ENCODE peak calls at places on chromosomes 5 and 9, in six cellular contexts. C is mesendoderm, B is neuronal stem cell, Q is mesenchymal stem cell, L is IMR-90, J is H1. T is an unnamed sample.
A peak's percentile ranks its signal among the peaks of the same experiment; 100 is the strongest.

GRCh38 chr9:27844797-27845196 is 271.5 kb upstream of the C9orf72 start:
- DNase-seq in C (no peak), B (no peak), Q (no peak), L (no peak), J (no peak), T (no peak)

GRCh38 chr5:10988637-10989036 is 227.6 kb upstream of the DAP start:
- DNase-seq in C (no peak), B (no peak), Q (no peak), L (no peak), J (no peak), T (no peak)

GRCh38 chr9:115013998-115014397 is 83.6 kb upstream of the TNFSF8 start:
- DNase-seq in C (peak; percentile 83), B (peak; percentile 57), Q (peak; percentile 78), L (peak; percentile 82), J (peak; percentile 27), T (peak; percentile 64)

GRCh38 chr5:91049800-91050199 is 333.3 kb downstream of the ARRDC3 start:
- DNase-seq in C (no peak), B (no peak), Q (peak; percentile 40), L (peak; percentile 34), J (no peak), T (peak; percentile 85)

GRCh38 chr9:18393340-18394130 is 80.4 kb upstream of the ADAMTSL1 start:
- DNase-seq in C (peak; percentile 57), B (no peak), Q (peak; percentile 92), L (peak; percentile 96), J (no peak), T (peak; percentile 18)

GRCh38 chr9:9942764-9943424 is 669.9 kb downstream of the PTPRD start:
- DNase-seq in C (peak; percentile 75), B (peak; percentile 73), Q (peak; percentile 64), L (peak; percentile 42), J (peak; percentile 70), T (peak; percentile 85)

GRCh38 chr9:120410925-120411501 is 169.0 kb downstream of the CDK5RAP2 start:
- DNase-seq in C (no peak), B (no peak), Q (no peak), L (no peak), J (no peak), T (peak; percentile 56)

GRCh38 chr5:144309265-144309664 is 138.6 kb downstream of the KCTD16 start:
- DNase-seq in C (peak; percentile 72), B (no peak), Q (peak; percentile 23), L (no peak), J (no peak), T (no peak)

GRCh38 chr5:172504736-172505402 is 50.5 kb upstream of the SH3PXD2B start:
- DNase-seq in C (no peak), B (no peak), Q (no peak), L (no peak), J (no peak), T (no peak)

GRCh38 chr9:71765693-71766092 is 2.6 kb downstream of the CEMIP2 start:
- DNase-seq in C (no peak), B (no peak), Q (no peak), L (peak; percentile 72), J (no peak), T (peak; percentile 39)

GRCh38 chr5:13625616-13626198 is 318.8 kb downstream of the DNAH5 start:
- DNase-seq in C (no peak), B (no peak), Q (no peak), L (peak; percentile 20), J (no peak), T (no peak)

GRCh38 chr9:36161187-36161586 is 8.0 kb upstream of the CCIN start:
- DNase-seq in C (no peak), B (no peak), Q (peak; percentile 42), L (peak; percentile 34), J (no peak), T (no peak)

GRCh38 chr9:70441622-70442021 is 27.2 kb upstream of the KLF9 start:
- DNase-seq in C (no peak), B (peak; percentile 51), Q (no peak), L (no peak), J (no peak), T (no peak)

GRCh38 chr9:133701321-133701980 is 36.7 kb downstream of the SARDH start:
- DNase-seq in C (no peak), B (no peak), Q (no peak), L (no peak), J (no peak), T (no peak)

GRCh38 chr5:78912085-78912771 is 72.9 kb downstream of the ARSB start:
- DNase-seq in C (no peak), B (no peak), Q (peak; percentile 58), L (peak; percentile 61), J (no peak), T (no peak)

GRCh38 chr9:106928350-106928749 is 65.4 kb downstream of the ZNF462 start:
- DNase-seq in C (no peak), B (no peak), Q (no peak), L (no peak), J (no peak), T (no peak)

GRCh38 chr9:8486095-8486494 is 686.5 kb upstream of the DMAC1 start:
- DNase-seq in C (peak; percentile 83), B (no peak), Q (peak; percentile 55), L (no peak), J (peak; percentile 50), T (peak; percentile 6)

GRCh38 chr9:136671646-136672430 is 9.1 kb downstream of the EGFL7 start:
- DNase-seq in C (peak; percentile 35), B (peak; percentile 54), Q (no peak), L (no peak), J (no peak), T (no peak)

GRCh38 chr9:89658931-89659330 is 54.1 kb downstream of the GADD45G start:
- DNase-seq in C (no peak), B (no peak), Q (no peak), L (no peak), J (no peak), T (no peak)

GRCh38 chr5:980941-981340 is 27.7 kb upstream of the NKD2 start:
- DNase-seq in C (no peak), B (no peak), Q (no peak), L (no peak), J (no peak), T (no peak)

GRCh38 chr5:169006878-169007790 is 293.8 kb downstream of the SLIT3 start:
- DNase-seq in C (peak; percentile 24), B (no peak), Q (no peak), L (no peak), J (no peak), T (peak; percentile 27)

GRCh38 chr9:124222918-124223720 is 34.6 kb upstream of the NEK6 start:
- DNase-seq in C (no peak), B (no peak), Q (peak; percentile 51), L (peak; percentile 38), J (no peak), T (peak; percentile 34)

GRCh38 chr9:124652203-124652992 is 118.7 kb downstream of the NR6A1 start:
- DNase-seq in C (peak; percentile 51), B (no peak), Q (peak; percentile 94), L (peak; percentile 88), J (no peak), T (peak; percentile 90)

DNA sequence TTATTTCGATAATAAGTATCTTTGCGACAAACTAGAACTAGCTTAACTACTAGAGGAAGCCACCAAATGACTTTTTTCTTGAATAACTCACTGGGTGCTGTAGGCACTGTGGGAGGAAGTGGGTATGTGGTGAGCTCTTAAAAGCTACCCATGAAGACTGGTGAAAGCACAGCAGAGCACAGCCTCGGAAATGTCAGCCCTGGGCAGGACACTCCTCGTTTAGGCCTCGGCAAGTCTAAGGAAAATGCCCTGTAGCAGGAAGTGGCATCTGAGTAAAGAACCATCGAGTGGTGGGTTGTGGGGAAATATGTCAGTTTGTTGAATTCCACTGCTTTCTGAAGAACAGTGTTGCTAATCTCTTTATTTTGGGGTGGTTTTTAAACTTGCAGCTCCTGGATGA is 44.0 kb upstream of the NCS1 start:
- DNase-seq in C (no peak), B (no peak), Q (no peak), L (no peak), J (no peak), T (no peak)
- H3K4me2 ChIP-seq in C (no peak overlapping the region), B (no peak overlapping the region), Q (no peak overlapping the region), L (no peak overlapping the region), J (no peak overlapping the region), T (no peak overlapping the region)

GRCh38 chr5:153998768-153999167 is 39.9 kb downstream of the FAM114A2 start:
- DNase-seq in C (no peak), B (no peak), Q (no peak), L (no peak), J (no peak), T (no peak)
- H3K4me3 ChIP-seq in C (no peak overlapping the region), B (no peak overlapping the region), Q (no peak overlapping the region), L (no peak overlapping the region), J (no peak overlapping the region), T (no peak overlapping the region)

GRCh38 chr5:68960961-68961360 is 132.9 kb upstream of the SLC30A5 start:
- DNase-seq in C (no peak), B (no peak), Q (no peak), L (no peak), J (no peak), T (no peak)

GRCh38 chr5:68962632-68963484 is 131.0 kb upstream of the SLC30A5 start:
- DNase-seq in C (peak; percentile 69), B (peak; percentile 46), Q (peak; percentile 71), L (peak; percentile 52), J (peak; percentile 29), T (peak; percentile 80)

GRCh38 chr5:68961762-68962161 is 132.1 kb upstream of the SLC30A5 start:
- DNase-seq in C (no peak), B (no peak), Q (no peak), L (no peak), J (no peak), T (no peak)

GRCh38 chr5:68965926-68966325 is 127.9 kb upstream of the SLC30A5 start:
- DNase-seq in C (no peak), B (no peak), Q (no peak), L (no peak), J (no peak), T (no peak)

DNA sequence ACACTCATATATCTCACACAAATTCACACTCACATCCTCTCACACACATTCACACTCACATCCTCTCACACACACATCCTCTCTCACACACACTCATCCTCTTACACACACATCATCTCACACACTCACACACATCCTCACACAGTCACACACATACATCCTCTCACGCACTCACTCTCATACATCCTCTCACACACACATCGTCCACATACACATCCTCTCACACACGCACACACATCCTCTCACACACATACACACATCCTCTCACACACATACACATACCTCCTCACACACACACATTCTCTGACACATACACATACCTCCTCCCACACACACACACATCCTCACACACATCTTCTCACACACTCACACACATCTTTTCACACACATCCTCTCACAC is 129.1 kb upstream of the SLC30A5 start:
- DNase-seq in C (no peak), B (no peak), Q (no peak), L (no peak), J (no peak), T (no peak)
- H3K18ac ChIP-seq in C (no peak overlapping the region), B (no peak overlapping the region), Q (no peak overlapping the region), L (no peak overlapping the region), J (no peak overlapping the region), T (no peak overlapping the region)

DNA sequence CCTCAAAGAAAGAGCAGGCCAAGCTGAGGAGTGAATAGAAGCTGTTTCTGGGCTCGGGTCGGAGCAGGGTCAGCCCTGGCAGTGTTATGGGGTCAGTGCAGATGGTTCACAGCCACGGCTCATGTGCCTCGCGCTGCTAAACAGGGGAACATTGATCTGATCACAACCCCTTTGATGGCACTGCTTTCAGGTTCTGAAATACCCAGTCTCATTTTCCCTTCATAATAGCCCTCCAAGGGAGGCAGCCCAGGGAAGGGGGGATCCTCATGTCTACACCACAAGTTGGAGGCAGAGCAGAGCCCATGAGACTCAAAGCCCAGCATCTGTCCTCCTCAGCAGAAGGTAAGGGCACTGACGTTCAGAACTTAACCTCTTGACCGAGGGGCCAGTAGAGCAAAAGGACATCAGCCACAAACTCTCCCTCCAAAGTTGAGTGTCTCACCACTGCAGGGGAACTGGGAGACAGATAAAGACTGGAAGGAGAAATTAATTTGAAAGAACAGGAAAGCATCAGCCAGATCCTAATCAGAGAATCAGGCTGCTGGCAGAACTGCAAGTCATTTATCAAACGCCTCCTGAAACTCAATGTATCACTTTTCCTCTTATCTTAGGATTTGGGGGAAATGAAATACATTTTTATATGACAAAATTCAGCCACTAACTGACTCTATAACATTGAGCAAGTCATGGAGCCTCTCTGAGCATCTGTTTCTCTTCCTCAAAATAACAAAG is 110.6 kb downstream of the SH3TC2 start:
- DNase-seq in C (no peak), B (no peak), Q (no peak), L (no peak), J (no peak), T (no peak)
- H3K4me2 ChIP-seq in C (no peak overlapping the region), B (no peak overlapping the region), Q (no peak overlapping the region), L (no peak overlapping the region), J (peak overlapping the region; percentile 28), T (no peak overlapping the region)